ENCODE peak calls at places on chromosomes 13 and 19, in eight cellular contexts. B is nephron progenitor cell; H is left lung; S is activated gamma-delta T cell treated with anti-CD3 and anti-CD28 coated beads, Interleukin-2, amount 50 U/mL, for 16 hours; I is activated T-cell treated with anti-CD3 and anti-CD28 coated beads for 1 hour; Y is neural progenitor cell; F is ACHN; U is GM19239. L is an unnamed sample.
A peak's percentile ranks its signal among the peaks of the same experiment; 100 is the strongest.

GRCh38 chr13:31182987-31183386 is 16.8 kb upstream of the B3GLCT start:
- DNase-seq in B (no peak), H (no peak), S (no peak), I (no peak), Y (no peak), F (no peak), U (no peak), L (no peak)

GRCh38 chr13:76894401-76895110 is 8.4 kb upstream of the KCTD12 start:
- DNase-seq in B (no peak), H (no peak), S (no peak), I (no peak), Y (no peak), F (no peak), U (no peak), L (no peak)

GRCh38 chr13:106156468-106156867 is 379.0 kb downstream of the EFNB2 start:
- DNase-seq in B (no peak), H (no peak), S (no peak), I (no peak), Y (no peak), F (peak; percentile 84), U (no peak), L (no peak)

GRCh38 chr13:73341748-73342147 is 282.9 kb downstream of the KLF5 start:
- DNase-seq in B (peak; percentile 3), H (no peak), S (no peak), I (no peak), Y (no peak), F (no peak), U (no peak), L (no peak)

GRCh38 chr19:17170538-17171297 is 44.4 kb upstream of the USE1 start:
- DNase-seq in B (no peak), H (no peak), S (no peak), I (no peak), Y (no peak), F (no peak), U (peak; percentile 46), L (no peak)

GRCh38 chr19:13102666-13103584 is at the start of gene LYL1:
- DNase-seq in B (peak; percentile 66), H (peak; percentile 96), S (no peak), I (no peak), Y (peak; percentile 83), F (no peak), U (no peak), L (peak; percentile 69)

GRCh38 chr19:34461375-34462100 is 20.0 kb upstream of the WTIP start:
- DNase-seq in B (no peak), H (no peak), S (no peak), I (no peak), Y (no peak), F (no peak), U (no peak), L (no peak)

GRCh38 chr13:43357435-43358065 is 334.2 kb downstream of the DNAJC15 start:
- DNase-seq in B (no peak), H (no peak), S (no peak), I (no peak), Y (no peak), F (no peak), U (no peak), L (no peak)

GRCh38 chr19:43780706-43781525 is at the start of gene KCNN4:
- DNase-seq in B (no peak), H (peak; percentile 76), S (peak; percentile 37), I (peak; percentile 44), Y (no peak), F (no peak), U (peak; percentile 56), L (no peak)

GRCh38 chr19:45901912-45902650 is at the start of gene MYPOP:
- DNase-seq in B (no peak), H (no peak), S (no peak), I (no peak), Y (peak; percentile 66), F (no peak), U (no peak), L (no peak)

GRCh38 chr13:113938716-113939115 is 35.2 kb downstream of the C13orf46 start:
- DNase-seq in B (no peak), H (peak; percentile 47), S (no peak), I (no peak), Y (no peak), F (no peak), U (no peak), L (no peak)

GRCh38 chr19:43720936-43721335 is 5.1 kb downstream of the IRGC start:
- DNase-seq in B (no peak), H (no peak), S (no peak), I (no peak), Y (no peak), F (no peak), U (no peak), L (no peak)

GRCh38 chr13:104855581-104855980 is 1679.9 kb downstream of the EFNB2 start:
- DNase-seq in B (no peak), H (no peak), S (no peak), I (no peak), Y (no peak), F (no peak), U (no peak), L (no peak)

GRCh38 chr13:44011036-44011435 is 131.3 kb downstream of the LACC1 start:
- DNase-seq in B (no peak), H (no peak), S (no peak), I (no peak), Y (no peak), F (no peak), U (no peak), L (no peak)

GRCh38 chr13:20400774-20401173 is 124.9 kb downstream of the CRYL1 start:
- DNase-seq in B (no peak), H (no peak), S (no peak), I (no peak), Y (no peak), F (no peak), U (no peak), L (no peak)

GRCh38 chr13:114089751-114090400 is 42.5 kb downstream of the RASA3 start:
- DNase-seq in B (no peak), H (no peak), S (no peak), I (no peak), Y (no peak), F (no peak), U (no peak), L (no peak)

GRCh38 chr19:38383184-38383583 is 4.7 kb downstream of the GGN start:
- DNase-seq in B (no peak), H (no peak), S (no peak), I (no peak), Y (no peak), F (no peak), U (no peak), L (no peak)

GRCh38 chr13:99821741-99822140 is 149.8 kb downstream of the ZIC5 start:
- DNase-seq in B (no peak), H (no peak), S (no peak), I (no peak), Y (no peak), F (no peak), U (no peak), L (no peak)

GRCh38 chr13:101989798-101990350 is 412.0 kb downstream of the FGF14 start:
- DNase-seq in B (no peak), H (no peak), S (no peak), I (no peak), Y (no peak), F (no peak), U (no peak), L (no peak)

GRCh38 chr13:44576396-44577235 is 486 bp upstream of the TSC22D1 start:
- DNase-seq in B (peak; percentile 63), H (peak; percentile 88), S (peak; percentile 22), I (peak; percentile 21), Y (peak; percentile 62), F (no peak), U (peak; percentile 7), L (no peak)

GRCh38 chr13:78608705-78609463 is 5.5 kb upstream of the POU4F1 start:
- DNase-seq in B (no peak), H (peak; percentile 71), S (no peak), I (no peak), Y (peak; percentile 58), F (no peak), U (no peak), L (no peak)

GRCh38 chr13:50783940-50784339 is 59.6 kb downstream of the DLEU7 start:
- DNase-seq in B (no peak), H (no peak), S (no peak), I (no peak), Y (no peak), F (no peak), U (no peak), L (no peak)

GRCh38 chr13:102846261-102847015 is 606 bp downstream of the ERCC5 start:
- DNase-seq in B (peak; percentile 24), H (peak; percentile 72), S (no peak), I (peak; percentile 15), Y (peak; percentile 33), F (peak; percentile 31), U (no peak), L (peak; percentile 36)

GRCh38 chr13:111337206-111337605 is 16.8 kb downstream of the TEX29 start:
- DNase-seq in B (no peak), H (no peak), S (no peak), I (no peak), Y (no peak), F (no peak), U (no peak), L (no peak)

GRCh38 chr19:40619333-40620160 is 18.4 kb downstream of the LTBP4 start:
- DNase-seq in B (no peak), H (peak; percentile 14), S (no peak), I (no peak), Y (no peak), F (no peak), U (no peak), L (no peak)

GRCh38 chr13:73945871-73946270 is 188.3 kb downstream of the KLF12 start:
- DNase-seq in B (no peak), H (no peak), S (no peak), I (no peak), Y (peak; percentile 71), F (no peak), U (no peak), L (peak; percentile 40)

GRCh38 chr19:57769345-57770131 is at the start of gene ZNF586:
- DNase-seq in B (peak; percentile 83), H (peak; percentile 96), S (peak; percentile 82), I (peak; percentile 71), Y (peak; percentile 97), F (peak; percentile 91), U (peak; percentile 95), L (peak; percentile 86)

GRCh38 chr13:66831317-66831716 is 398.8 kb downstream of the PCDH9 start:
- DNase-seq in B (no peak), H (no peak), S (no peak), I (no peak), Y (no peak), F (no peak), U (no peak), L (no peak)

GRCh38 chr13:100381595-100382224 is 206.9 kb downstream of the GGACT start:
- DNase-seq in B (no peak), H (no peak), S (no peak), I (no peak), Y (no peak), F (no peak), U (no peak), L (no peak)

GRCh38 chr13:34432234-34432633 is 509.8 kb upstream of the NBEA start:
- DNase-seq in B (no peak), H (no peak), S (no peak), I (no peak), Y (peak; percentile 39), F (no peak), U (no peak), L (no peak)

GRCh38 chr13:77000475-77000874 is 8.6 kb downstream of the CLN5 start:
- DNase-seq in B (no peak), H (no peak), S (no peak), I (no peak), Y (no peak), F (no peak), U (no peak), L (no peak)

GRCh38 chr13:67416047-67416925 is 186.2 kb upstream of the PCDH9 start:
- DNase-seq in B (peak; percentile 65), H (peak; percentile 79), S (no peak), I (no peak), Y (peak; percentile 68), F (peak; percentile 48), U (peak; percentile 2), L (peak; percentile 31)

GRCh38 chr13:101327844-101328243 is 88.5 kb downstream of the NALCN start:
- DNase-seq in B (no peak), H (no peak), S (no peak), I (no peak), Y (no peak), F (no peak), U (no peak), L (no peak)

GRCh38 chr19:2546128-2547032 is 70.5 kb downstream of the GADD45B start:
- DNase-seq in B (peak; percentile 76), H (peak; percentile 92), S (no peak), I (no peak), Y (peak; percentile 90), F (no peak), U (no peak), L (no peak)

L was measured in SK-N-DZ.